ENCODE peak calls at places on chromosome 2, in five cellular contexts. One of them, this sample, is unnamed.
A peak's percentile ranks its signal among the peaks of the same experiment; 100 is the strongest.

GRCh38 chr2:112033600-112033999 is 21.5 kb upstream of the TMEM87B start:
- DNase-seq in NCI-H748 treated with DMSO at 0.1 percent for 48 hours: no peak
- DNase-seq in heart left ventricle: no peak
- DNase-seq in prostate gland: no peak
- DNase-seq in SK-N-SH: no peak
- DNase-seq in this sample: no peak

GRCh38 chr2:85668009-85668856 is at the start of gene SFTPB:
- DNase-seq in NCI-H748 treated with DMSO at 0.1 percent for 48 hours: no peak
- DNase-seq in heart left ventricle: no peak
- DNase-seq in SK-N-SH: no peak
- DNase-seq in prostate gland: no peak
- DNase-seq in this sample: no peak

GRCh38 chr2:26189123-26189522 is 16.2 kb downstream of the GAREM2 start:
- DNase-seq in SK-N-SH: no peak
- DNase-seq in prostate gland: no peak
- DNase-seq in NCI-H748 treated with DMSO at 0.1 percent for 48 hours: no peak
- DNase-seq in heart left ventricle: no peak
- DNase-seq in this sample: no peak

GRCh38 chr2:134718095-134718955 is 475 bp downstream of the TMEM163 start:
- DNase-seq in prostate gland: no peak
- DNase-seq in heart left ventricle: no peak
- DNase-seq in SK-N-SH: peak; percentile 79
- DNase-seq in NCI-H748 treated with DMSO at 0.1 percent for 48 hours: no peak
- DNase-seq in this sample: no peak

GRCh38 chr2:58798787-58799186 is 557.7 kb upstream of the FANCL start:
- DNase-seq in NCI-H748 treated with DMSO at 0.1 percent for 48 hours: no peak
- DNase-seq in heart left ventricle: no peak
- DNase-seq in prostate gland: no peak
- DNase-seq in SK-N-SH: no peak
- DNase-seq in this sample: no peak

GRCh38 chr2:48315847-48316194 is 214.1 kb upstream of the STON1 start:
- DNase-seq in prostate gland: no peak
- DNase-seq in heart left ventricle: no peak
- DNase-seq in NCI-H748 treated with DMSO at 0.1 percent for 48 hours: peak; percentile 30
- DNase-seq in SK-N-SH: peak; percentile 39
- DNase-seq in this sample: no peak

GRCh38 chr2:211055438-211055837 is 499.0 kb downstream of the CPS1 start:
- DNase-seq in SK-N-SH: no peak
- DNase-seq in NCI-H748 treated with DMSO at 0.1 percent for 48 hours: no peak
- DNase-seq in prostate gland: no peak
- DNase-seq in heart left ventricle: no peak
- DNase-seq in this sample: no peak

GRCh38 chr2:240140920-240141319 is 462 bp upstream of the OTOS start:
- DNase-seq in heart left ventricle: no peak
- DNase-seq in prostate gland: no peak
- DNase-seq in NCI-H748 treated with DMSO at 0.1 percent for 48 hours: no peak
- DNase-seq in SK-N-SH: no peak
- DNase-seq in this sample: no peak

GRCh38 chr2:196592331-196592911 is 47.1 kb upstream of the CCDC150 start:
- DNase-seq in NCI-H748 treated with DMSO at 0.1 percent for 48 hours: peak; percentile 84
- DNase-seq in prostate gland: peak; percentile 4
- DNase-seq in heart left ventricle: peak; percentile 41
- DNase-seq in SK-N-SH: no peak
- DNase-seq in this sample: peak; percentile 86

GRCh38 chr2:190984595-190984994 is 29.4 kb downstream of the STAT1 start:
- DNase-seq in NCI-H748 treated with DMSO at 0.1 percent for 48 hours: no peak
- DNase-seq in heart left ventricle: no peak
- DNase-seq in SK-N-SH: no peak
- DNase-seq in prostate gland: no peak
- DNase-seq in this sample: no peak

This sample was measured in NCI-H2227 treated with DMSO at 0.1 percent for 48 hours.